ENCODE peak calls at places on chromosomes 13 and 19, in seven cellular contexts. One of them, this sample, is unnamed.

GRCh38 chr19:3782903-3783302 is 3.3 kb downstream of the MATK start:
- DNase-seq in upper lobe of left lung: no peak
- DNase-seq in heart left ventricle: no peak
- DNase-seq in A673: no peak
- DNase-seq in ovary: no peak
- DNase-seq in adrenal gland: no peak
- DNase-seq in SK-N-SH: no peak
- DNase-seq in this sample: no peak

GRCh38 chr13:99620806-99621205 is 119.5 kb downstream of the TM9SF2 start:
- DNase-seq in upper lobe of left lung: no peak
- DNase-seq in heart left ventricle: no peak
- DNase-seq in A673: no peak
- DNase-seq in ovary: no peak
- DNase-seq in adrenal gland: no peak
- DNase-seq in SK-N-SH: no peak
- DNase-seq in this sample: no peak

GRCh38 chr19:30222428-30222873 is 149.7 kb upstream of the ZNF536 start:
- DNase-seq in upper lobe of left lung: peak; percentile 87
- DNase-seq in heart left ventricle: no peak
- DNase-seq in A673: peak; percentile 25
- DNase-seq in ovary: no peak
- DNase-seq in adrenal gland: no peak
- DNase-seq in SK-N-SH: peak; percentile 46
- DNase-seq in this sample: no peak

GRCh38 chr19:30450101-30450500 is 77.9 kb downstream of the ZNF536 start:
- DNase-seq in upper lobe of left lung: no peak
- DNase-seq in heart left ventricle: peak; percentile 64
- DNase-seq in A673: peak; percentile 92
- DNase-seq in ovary: peak; percentile 46
- DNase-seq in adrenal gland: peak; percentile 79
- DNase-seq in SK-N-SH: peak; percentile 84
- DNase-seq in this sample: no peak

GRCh38 chr13:67943116-67943515 is 713.0 kb upstream of the PCDH9 start:
- DNase-seq in upper lobe of left lung: no peak
- DNase-seq in heart left ventricle: no peak
- DNase-seq in A673: no peak
- DNase-seq in ovary: no peak
- DNase-seq in adrenal gland: no peak
- DNase-seq in SK-N-SH: no peak
- DNase-seq in this sample: no peak

GRCh38 chr13:45367358-45367757 is 26.4 kb upstream of the TPT1 start:
- DNase-seq in upper lobe of left lung: no peak
- DNase-seq in heart left ventricle: no peak
- DNase-seq in A673: peak; percentile 57
- DNase-seq in ovary: peak; percentile 46
- DNase-seq in adrenal gland: peak; percentile 74
- DNase-seq in SK-N-SH: no peak
- DNase-seq in this sample: peak; percentile 66

GRCh38 chr13:24127116-24127631 is 33.3 kb upstream of the SPATA13 start:
- DNase-seq in upper lobe of left lung: no peak
- DNase-seq in heart left ventricle: no peak
- DNase-seq in A673: peak; percentile 32
- DNase-seq in ovary: no peak
- DNase-seq in adrenal gland: no peak
- DNase-seq in SK-N-SH: no peak
- DNase-seq in this sample: no peak

GRCh38 chr13:73657821-73658540 is 476.2 kb downstream of the KLF12 start:
- DNase-seq in upper lobe of left lung: no peak
- DNase-seq in heart left ventricle: peak; percentile 81
- DNase-seq in A673: peak; percentile 39
- DNase-seq in ovary: no peak
- DNase-seq in adrenal gland: no peak
- DNase-seq in SK-N-SH: no peak
- DNase-seq in this sample: no peak

GRCh38 chr13:36997716-36998427 is 1.3 kb downstream of the ALG5 start:
- DNase-seq in upper lobe of left lung: no peak
- DNase-seq in heart left ventricle: no peak
- DNase-seq in A673: no peak
- DNase-seq in ovary: no peak
- DNase-seq in adrenal gland: no peak
- DNase-seq in SK-N-SH: no peak
- DNase-seq in this sample: no peak

GRCh38 chr19:51807111-51807701 is 12.2 kb downstream of the FPR3 start:
- DNase-seq in upper lobe of left lung: no peak
- DNase-seq in heart left ventricle: no peak
- DNase-seq in A673: peak; percentile 85
- DNase-seq in ovary: no peak
- DNase-seq in adrenal gland: peak; percentile 29
- DNase-seq in SK-N-SH: no peak
- DNase-seq in this sample: no peak

GRCh38 chr13:25292301-25292700 is 5.0 kb upstream of the MTMR6 start:
- DNase-seq in upper lobe of left lung: no peak
- DNase-seq in heart left ventricle: no peak
- DNase-seq in A673: peak; percentile 80
- DNase-seq in ovary: no peak
- DNase-seq in adrenal gland: no peak
- DNase-seq in SK-N-SH: peak; percentile 30
- DNase-seq in this sample: no peak

GRCh38 chr19:2057484-2058469 is 6.7 kb upstream of the MKNK2 start:
- DNase-seq in upper lobe of left lung: peak; percentile 70
- DNase-seq in heart left ventricle: no peak
- DNase-seq in A673: no peak
- DNase-seq in ovary: no peak
- DNase-seq in adrenal gland: no peak
- DNase-seq in SK-N-SH: no peak
- DNase-seq in this sample: no peak

GRCh38 chr19:3555653-3556422 is 1.5 kb downstream of the MFSD12 start:
- DNase-seq in upper lobe of left lung: no peak
- DNase-seq in heart left ventricle: no peak
- DNase-seq in A673: no peak
- DNase-seq in ovary: no peak
- DNase-seq in adrenal gland: no peak
- DNase-seq in SK-N-SH: peak; percentile 25
- DNase-seq in this sample: no peak

GRCh38 chr13:39047560-39047959 is 9.3 kb downstream of the NHLRC3 start:
- DNase-seq in upper lobe of left lung: no peak
- DNase-seq in heart left ventricle: no peak
- DNase-seq in A673: peak; percentile 55
- DNase-seq in ovary: no peak
- DNase-seq in adrenal gland: no peak
- DNase-seq in SK-N-SH: peak; percentile 26
- DNase-seq in this sample: no peak

GRCh38 chr13:113489171-113489548 is 1.4 kb downstream of the DCUN1D2 start:
- DNase-seq in upper lobe of left lung: no peak
- DNase-seq in heart left ventricle: no peak
- DNase-seq in A673: no peak
- DNase-seq in ovary: no peak
- DNase-seq in adrenal gland: no peak
- DNase-seq in SK-N-SH: no peak
- DNase-seq in this sample: no peak

GRCh38 chr19:56269348-56269747 is 3.2 kb upstream of the EDDM13 start:
- DNase-seq in upper lobe of left lung: no peak
- DNase-seq in heart left ventricle: no peak
- DNase-seq in A673: no peak
- DNase-seq in ovary: no peak
- DNase-seq in adrenal gland: no peak
- DNase-seq in SK-N-SH: no peak
- DNase-seq in this sample: no peak

GRCh38 chr13:34201050-34201913 is 383.3 kb downstream of the RFC3 start:
- DNase-seq in upper lobe of left lung: no peak
- DNase-seq in heart left ventricle: no peak
- DNase-seq in A673: no peak
- DNase-seq in ovary: no peak
- DNase-seq in adrenal gland: peak; percentile 21
- DNase-seq in SK-N-SH: no peak
- DNase-seq in this sample: peak; percentile 77

GRCh38 chr13:24085662-24086061 is 74.9 kb upstream of the SPATA13 start:
- DNase-seq in upper lobe of left lung: no peak
- DNase-seq in heart left ventricle: no peak
- DNase-seq in A673: no peak
- DNase-seq in ovary: no peak
- DNase-seq in adrenal gland: no peak
- DNase-seq in SK-N-SH: no peak
- DNase-seq in this sample: no peak

GRCh38 chr13:49936943-49937273 is 768 bp upstream of the SPRYD7 start:
- DNase-seq in upper lobe of left lung: peak; percentile 85
- DNase-seq in heart left ventricle: no peak
- DNase-seq in A673: no peak
- DNase-seq in ovary: no peak
- DNase-seq in adrenal gland: no peak
- DNase-seq in SK-N-SH: no peak
- DNase-seq in this sample: no peak

GRCh38 chr13:49241296-49241695 is 6.4 kb upstream of the CDADC1 start:
- DNase-seq in upper lobe of left lung: no peak
- DNase-seq in heart left ventricle: no peak
- DNase-seq in A673: no peak
- DNase-seq in ovary: no peak
- DNase-seq in adrenal gland: no peak
- DNase-seq in SK-N-SH: no peak
- DNase-seq in this sample: no peak

GRCh38 chr13:70623260-70623659 is 515.0 kb upstream of the KLHL1 start:
- DNase-seq in upper lobe of left lung: no peak
- DNase-seq in heart left ventricle: no peak
- DNase-seq in A673: peak; percentile 10
- DNase-seq in ovary: no peak
- DNase-seq in adrenal gland: no peak
- DNase-seq in SK-N-SH: peak; percentile 12
- DNase-seq in this sample: no peak

GRCh38 chr13:50518791-50519201 is 324.7 kb downstream of the DLEU7 start:
- DNase-seq in upper lobe of left lung: no peak
- DNase-seq in heart left ventricle: no peak
- DNase-seq in A673: no peak
- DNase-seq in ovary: no peak
- DNase-seq in adrenal gland: no peak
- DNase-seq in SK-N-SH: no peak
- DNase-seq in this sample: no peak

GRCh38 chr13:110409581-110409992 is 102.5 kb downstream of the COL4A2 start:
- DNase-seq in upper lobe of left lung: no peak
- DNase-seq in heart left ventricle: no peak
- DNase-seq in A673: peak; percentile 31
- DNase-seq in ovary: no peak
- DNase-seq in adrenal gland: peak; percentile 50
- DNase-seq in SK-N-SH: no peak
- DNase-seq in this sample: no peak

GRCh38 chr19:12791345-12792047 is at the start of gene JUNB:
- DNase-seq in upper lobe of left lung: peak; percentile 99
- DNase-seq in heart left ventricle: peak; percentile 99
- DNase-seq in A673: peak; percentile 97
- DNase-seq in ovary: peak; percentile 99
- DNase-seq in adrenal gland: peak; percentile 98
- DNase-seq in SK-N-SH: peak; percentile 91
- DNase-seq in this sample: peak; percentile 83

DNA sequence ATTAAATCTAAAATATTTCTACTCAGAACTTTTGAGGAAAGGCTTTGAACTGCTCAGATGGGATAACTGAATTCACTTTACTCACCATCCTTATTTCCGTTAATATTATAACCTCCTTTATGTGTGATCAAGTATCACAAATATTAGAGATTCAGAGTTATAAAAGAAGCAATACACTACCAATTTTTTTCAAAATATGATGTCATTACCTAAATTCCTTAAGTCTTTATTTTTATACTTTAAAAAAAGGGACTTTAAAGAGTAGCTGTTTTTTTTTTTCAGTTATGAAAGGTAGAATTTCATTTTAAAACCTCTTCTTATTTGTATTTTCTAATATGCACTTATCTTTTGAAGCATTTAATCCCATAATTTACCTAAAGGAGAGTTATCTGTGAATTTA is 239.5 kb downstream of the DIAPH3 start:
- DNase-seq in upper lobe of left lung: no peak
- DNase-seq in heart left ventricle: no peak
- DNase-seq in A673: no peak
- DNase-seq in ovary: no peak
- DNase-seq in adrenal gland: no peak
- DNase-seq in SK-N-SH: no peak
- DNase-seq in this sample: no peak
- TF ChIP-seq CTCF in upper lobe of left lung: no peak
- TF ChIP-seq CTCF in heart left ventricle: no peak
- TF ChIP-seq CTCF in A673: no peak
- TF ChIP-seq CTCF in ovary: no peak
- TF ChIP-seq CTCF in adrenal gland: no peak
- TF ChIP-seq CTCF in SK-N-SH: no peak
- TF ChIP-seq CTCF in this sample: no peak

GRCh38 chr19:46737761-46738171 is 8.1 kb upstream of the FKRP start:
- DNase-seq in upper lobe of left lung: peak; percentile 53
- DNase-seq in heart left ventricle: peak; percentile 32
- DNase-seq in A673: no peak
- DNase-seq in ovary: peak; percentile 17
- DNase-seq in adrenal gland: no peak
- DNase-seq in SK-N-SH: no peak
- DNase-seq in this sample: no peak
- H3K36me3 ChIP-seq in upper lobe of left lung: peaks cover 53% of the 10 kb centered on the region
- H3K36me3 ChIP-seq in heart left ventricle: peaks cover 53% of the 10 kb centered on the region
- H3K36me3 ChIP-seq in A673: peaks cover 61% of the 10 kb centered on the region
- H3K36me3 ChIP-seq in ovary: no peaks in the 10 kb centered on the region
- H3K36me3 ChIP-seq in adrenal gland: no peaks in the 10 kb centered on the region
- H3K36me3 ChIP-seq in SK-N-SH: peaks cover 25% of the 10 kb centered on the region
- H3K36me3 ChIP-seq in this sample: peaks cover 31% of the 10 kb centered on the region

GRCh38 chr13:96141032-96141431 is 51.1 kb downstream of the HS6ST3 start:
- DNase-seq in upper lobe of left lung: no peak
- DNase-seq in heart left ventricle: no peak
- DNase-seq in A673: peak; percentile 15
- DNase-seq in ovary: no peak
- DNase-seq in adrenal gland: peak; percentile 13
- DNase-seq in SK-N-SH: no peak
- DNase-seq in this sample: no peak
- TF ChIP-seq CTCF in upper lobe of left lung: no peak
- TF ChIP-seq CTCF in heart left ventricle: no peak
- TF ChIP-seq CTCF in A673: peak; percentile 43
- TF ChIP-seq CTCF in ovary: no peak
- TF ChIP-seq CTCF in adrenal gland: peak; percentile 17
- TF ChIP-seq CTCF in SK-N-SH: peak; percentile 32
- TF ChIP-seq CTCF in this sample: no peak

GRCh38 chr19:49657493-49658138 is 8.0 kb downstream of the IRF3 start:
- DNase-seq in upper lobe of left lung: peak; percentile 70
- DNase-seq in heart left ventricle: no peak
- DNase-seq in A673: no peak
- DNase-seq in ovary: no peak
- DNase-seq in adrenal gland: peak; percentile 8
- DNase-seq in SK-N-SH: no peak
- DNase-seq in this sample: no peak

GRCh38 chr19:49655570-49656455 is 9.8 kb downstream of the IRF3 start:
- DNase-seq in upper lobe of left lung: peak; percentile 36
- DNase-seq in heart left ventricle: no peak
- DNase-seq in A673: no peak
- DNase-seq in ovary: no peak
- DNase-seq in adrenal gland: no peak
- DNase-seq in SK-N-SH: no peak
- DNase-seq in this sample: no peak

GRCh38 chr19:49656456-49657109 is 9.1 kb downstream of the IRF3 start:
- DNase-seq in upper lobe of left lung: peak; percentile 40
- DNase-seq in heart left ventricle: no peak
- DNase-seq in A673: no peak
- DNase-seq in ovary: no peak
- DNase-seq in adrenal gland: no peak
- DNase-seq in SK-N-SH: no peak
- DNase-seq in this sample: no peak

GRCh38 chr19:49658566-49659442 is 6.9 kb downstream of the IRF3 start:
- DNase-seq in upper lobe of left lung: no peak
- DNase-seq in heart left ventricle: no peak
- DNase-seq in A673: no peak
- DNase-seq in ovary: no peak
- DNase-seq in adrenal gland: no peak
- DNase-seq in SK-N-SH: no peak
- DNase-seq in this sample: no peak

GRCh38 chr19:49658139-49658517 is 7.5 kb downstream of the IRF3 start:
- DNase-seq in upper lobe of left lung: peak; percentile 70
- DNase-seq in heart left ventricle: no peak
- DNase-seq in A673: no peak
- DNase-seq in ovary: no peak
- DNase-seq in adrenal gland: no peak
- DNase-seq in SK-N-SH: no peak
- DNase-seq in this sample: no peak
- H3K36me3 ChIP-seq in upper lobe of left lung: peaks cover 100% of the 10 kb centered on the region
- H3K36me3 ChIP-seq in heart left ventricle: peaks cover 97% of the 10 kb centered on the region
- H3K36me3 ChIP-seq in A673: peaks cover 83% of the 10 kb centered on the region
- H3K36me3 ChIP-seq in ovary: no peaks in the 10 kb centered on the region
- H3K36me3 ChIP-seq in adrenal gland: no peaks in the 10 kb centered on the region
- H3K36me3 ChIP-seq in SK-N-SH: peaks cover 24% of the 10 kb centered on the region
- H3K36me3 ChIP-seq in this sample: peaks cover 60% of the 10 kb centered on the region

This sample was measured in BJ.